ENCODE peak calls at places on chromosomes 2 and 18, in six cellular contexts. I, L, T, Z, B and M are unnamed samples.

GRCh38 chr18:67935638-67936037 is 419.1 kb upstream of the DSEL start:
- DNase-seq in I (no peak), L (no peak), T (no peak), Z (no peak), B (no peak), M (no peak)

GRCh38 chr2:85308951-85309555 is 18.7 kb downstream of the TGOLN2 start:
- DNase-seq in I (peak), L (no peak), T (no peak), Z (peak), B (no peak), M (peak)

GRCh38 chr2:3179208-3179607 is 198.4 kb downstream of the EIPR1 start:
- DNase-seq in I (no peak), L (no peak), T (no peak), Z (no peak), B (no peak), M (no peak)

GRCh38 chr18:68233043-68233442 is 481.9 kb downstream of the TMX3 start:
- DNase-seq in I (no peak), L (no peak), T (no peak), Z (no peak), B (no peak), M (no peak)

GRCh38 chr2:144671695-144672094 is 151.8 kb upstream of the ZEB2 start:
- DNase-seq in I (no peak), L (peak), T (no peak), Z (no peak), B (no peak), M (no peak)

GRCh38 chr18:22674300-22674699 is 256.6 kb upstream of the CTAGE1 start:
- DNase-seq in I (peak), L (peak), T (peak), Z (peak), B (no peak), M (no peak)

GRCh38 chr18:50186385-50186784 is 8.6 kb downstream of the MYO5B start:
- DNase-seq in I (no peak), L (no peak), T (no peak), Z (no peak), B (no peak), M (no peak)

GRCh38 chr2:529425-529824 is 147.8 kb downstream of the TMEM18 start:
- DNase-seq in I (peak), L (peak), T (no peak), Z (peak), B (no peak), M (no peak)

GRCh38 chr18:30601541-30601940 is 441.0 kb downstream of the DSC3 start:
- DNase-seq in I (no peak), L (no peak), T (no peak), Z (no peak), B (no peak), M (no peak)

GRCh38 chr2:183091318-183091953 is 12.9 kb downstream of the DUSP19 start:
- DNase-seq in I (no peak), L (no peak), T (no peak), Z (no peak), B (no peak), M (no peak)

GRCh38 chr2:197919487-197919886 is 115.1 kb downstream of the PLCL1 start:
- DNase-seq in I (peak), L (no peak), T (no peak), Z (no peak), B (no peak), M (no peak)

DNA sequence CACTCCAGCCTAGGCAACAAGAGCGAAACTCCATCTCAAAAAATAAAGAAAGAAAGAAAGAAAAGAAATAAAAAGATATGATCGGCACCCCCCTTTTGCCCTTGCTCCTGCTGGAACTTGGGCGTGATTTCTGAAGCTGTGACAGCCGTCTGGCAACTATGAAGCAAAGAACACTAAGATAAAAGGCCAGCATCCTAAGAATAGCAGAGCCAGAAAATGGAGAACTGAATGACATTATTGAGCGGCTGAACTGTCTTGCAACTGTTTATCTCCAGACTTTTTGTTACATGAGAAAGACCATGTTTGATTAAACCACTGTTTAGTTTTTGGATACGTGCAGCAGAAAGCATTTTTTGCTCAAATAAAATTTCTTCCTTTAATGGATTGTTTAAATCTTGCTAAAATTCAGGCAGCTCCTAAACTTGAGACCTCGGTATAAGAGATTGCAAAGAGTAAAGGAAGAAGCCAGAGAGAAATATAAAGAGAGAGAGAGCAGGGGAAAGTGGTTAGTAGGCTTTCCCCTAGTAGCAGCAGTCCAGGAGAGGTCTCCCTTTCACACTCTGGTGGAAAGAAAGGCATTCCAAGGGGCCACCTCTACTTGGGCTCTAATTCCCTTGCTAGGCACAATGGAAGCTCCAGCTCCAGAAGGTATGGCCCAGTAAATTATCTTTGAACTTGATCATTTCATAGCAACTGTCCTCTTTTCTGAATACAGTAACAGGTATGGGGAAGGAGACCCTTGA is 8.2 kb upstream of the MBD2 start:
- DNase-seq in I (no peak), L (no peak), T (no peak), Z (no peak), B (no peak), M (no peak)
- TF ChIP-seq CTCF in I (peak), L (peak), T (no peak), Z (no peak), B (no peak), M (no peak)

DNA sequence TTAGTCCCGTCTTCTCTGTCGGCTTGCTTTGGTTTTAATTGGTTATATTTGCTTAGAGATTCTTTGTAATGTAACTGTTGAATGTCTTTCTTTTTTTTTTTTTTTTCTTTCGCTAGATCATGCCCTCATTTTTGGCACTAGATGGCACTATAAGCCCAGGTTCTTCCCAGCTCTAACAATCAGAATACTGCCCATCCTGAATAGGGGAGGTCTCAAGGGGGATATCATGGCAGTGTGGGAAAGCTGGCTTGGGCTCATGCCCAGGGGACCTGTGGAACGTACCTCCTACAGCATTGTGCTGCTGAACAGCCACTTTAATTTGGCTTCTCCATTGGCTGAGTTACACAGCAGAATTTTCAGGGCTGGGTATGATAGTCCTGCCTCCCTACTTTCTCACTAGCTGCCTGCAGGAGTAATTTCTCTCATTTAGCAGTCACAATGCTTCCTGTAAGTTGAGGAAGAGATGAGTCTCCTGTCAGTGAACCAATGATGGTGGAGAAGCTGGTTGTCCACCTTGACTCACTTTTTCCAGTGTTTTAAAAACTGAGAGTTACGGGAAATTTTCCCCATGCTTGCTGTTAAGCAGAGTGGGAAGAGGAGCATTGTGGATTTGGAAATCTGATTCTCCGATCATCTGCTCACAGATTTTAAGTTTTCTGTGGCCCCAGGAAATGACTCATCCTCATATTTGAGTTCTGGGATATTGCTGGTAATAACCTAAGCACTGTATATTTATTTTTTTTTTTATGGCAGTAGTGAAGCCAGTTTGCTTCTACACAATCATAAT is 47.2 kb downstream of the RAD51AP2 start:
- DNase-seq in I (peak), L (peak), T (peak), Z (peak), B (no peak), M (peak)
- TF ChIP-seq CTCF in I (peak), L (peak), T (peak), Z (peak), B (no peak), M (peak)

GRCh38 chr2:88668862-88669261 is 22.6 kb upstream of the RPIA start:
- DNase-seq in I (no peak), L (no peak), T (no peak), Z (no peak), B (no peak), M (no peak)

GRCh38 chr2:88666576-88666975 is 24.9 kb upstream of the RPIA start:
- DNase-seq in I (no peak), L (no peak), T (no peak), Z (peak), B (no peak), M (no peak)

GRCh38 chr2:88671786-88672427 is 19.6 kb upstream of the RPIA start:
- DNase-seq in I (peak), L (peak), T (peak), Z (peak), B (no peak), M (peak)

GRCh38 chr2:88667219-88667618 is 24.3 kb upstream of the RPIA start:
- DNase-seq in I (no peak), L (no peak), T (no peak), Z (no peak), B (no peak), M (no peak)

GRCh38 chr2:88669371-88670214 is 21.9 kb upstream of the RPIA start:
- DNase-seq in I (peak), L (peak), T (peak), Z (peak), B (no peak), M (peak)
- TF ChIP-seq CTCF in I (peak), L (peak), T (peak), Z (peak), B (peak), M (peak)

DNA sequence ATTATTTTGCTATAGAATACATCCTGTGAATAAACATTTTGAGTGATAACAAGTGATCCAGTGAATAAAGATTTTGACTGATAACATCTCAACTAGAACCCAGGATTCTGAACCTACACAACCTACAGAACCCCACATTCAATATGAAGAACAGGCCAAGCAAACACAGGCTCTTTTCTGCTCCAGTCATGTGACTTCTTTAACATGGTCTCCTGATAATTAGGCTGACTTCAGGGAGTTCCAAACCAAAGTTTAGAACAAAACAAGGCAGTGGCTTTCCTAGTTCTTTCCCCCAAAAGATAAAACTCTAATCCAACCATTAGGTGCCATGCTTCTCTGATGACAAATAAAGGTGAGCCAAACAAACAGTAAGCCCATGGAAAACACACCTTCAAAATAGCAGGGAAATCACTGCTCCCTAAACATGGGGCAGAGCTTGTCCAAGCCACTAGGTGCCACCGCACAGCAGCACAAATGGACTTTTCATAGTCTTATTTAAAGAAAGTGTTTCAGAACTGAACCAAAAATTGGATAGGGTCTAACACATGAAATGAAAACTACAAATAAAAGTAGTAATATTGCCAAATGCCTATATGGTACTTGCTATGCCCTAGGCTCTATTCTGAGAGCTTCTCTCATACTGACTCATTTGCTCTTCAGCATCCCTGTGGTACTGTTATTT is 95.3 kb downstream of the EVA1A start:
- DNase-seq in I (peak), L (peak), T (no peak), Z (no peak), B (no peak), M (no peak)
- TF ChIP-seq CTCF in I (peak), L (peak), T (peak), Z (no peak), B (no peak), M (peak)

GRCh38 chr2:42974697-42975357 is 182.4 kb upstream of the HAAO start:
- DNase-seq in I (peak), L (peak), T (peak), Z (peak), B (no peak), M (peak)
- TF ChIP-seq CTCF in I (peak), L (peak), T (peak), Z (peak), B (peak), M (peak)

DNA sequence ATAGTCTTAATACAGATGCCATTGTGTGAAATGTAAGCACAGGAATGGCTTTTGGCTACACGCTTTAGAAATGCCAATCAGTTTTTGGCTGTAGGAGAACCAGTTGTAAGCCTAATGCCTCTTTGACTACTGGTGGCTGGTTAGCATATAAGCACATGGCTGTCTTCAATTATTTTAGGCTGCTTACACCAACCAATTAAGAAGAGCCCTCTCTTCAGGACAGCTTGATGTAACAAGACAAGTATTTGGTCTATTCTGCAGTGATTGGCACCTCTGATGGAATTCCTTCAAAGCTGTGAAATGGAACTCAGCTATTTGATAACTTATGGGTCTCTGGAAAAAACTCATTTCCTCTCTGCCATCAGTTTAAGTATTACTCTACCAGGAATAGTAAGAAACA is 680.1 kb upstream of the FSHR start:
- DNase-seq in I (no peak), L (no peak), T (no peak), Z (no peak), B (no peak), M (no peak)
- TF ChIP-seq CTCF in I (no peak), L (no peak), T (no peak), Z (no peak), B (no peak), M (no peak)

GRCh38 chr2:160582481-160583161 is 89.0 kb upstream of the RBMS1 start:
- DNase-seq in I (peak), L (no peak), T (no peak), Z (no peak), B (no peak), M (peak)
- TF ChIP-seq CTCF in I (no peak), L (no peak), T (no peak), Z (no peak), B (no peak), M (no peak)

GRCh38 chr2:115549731-115550130 is 1107.3 kb downstream of the DPP10 start:
- DNase-seq in I (peak), L (peak), T (no peak), Z (no peak), B (no peak), M (no peak)
- TF ChIP-seq CTCF in I (no peak), L (no peak), T (no peak), Z (no peak), B (no peak), M (no peak)

DNA sequence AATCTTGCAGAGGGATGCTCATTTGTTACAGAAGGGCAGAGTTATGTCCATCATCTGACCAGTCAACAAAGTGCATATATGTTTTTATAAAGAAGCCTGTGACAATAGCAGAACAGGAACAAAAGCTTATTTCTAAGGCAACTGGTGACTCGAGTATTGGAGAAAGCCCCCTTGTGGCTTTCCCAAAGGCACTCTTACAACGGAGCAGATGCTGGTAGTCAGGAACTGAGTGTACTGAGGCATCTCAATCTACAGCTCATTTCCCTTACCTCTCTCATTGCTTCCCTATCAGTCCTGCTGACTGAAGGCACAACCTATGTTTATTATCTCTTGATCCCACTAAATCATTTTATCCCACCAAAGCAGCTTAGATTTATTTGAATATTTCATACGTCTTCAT is 557.1 kb upstream of the CHAC2 start:
- DNase-seq in I (no peak), L (no peak), T (no peak), Z (no peak), B (no peak), M (no peak)
- TF ChIP-seq CTCF in I (no peak), L (no peak), T (no peak), Z (no peak), B (no peak), M (no peak)